ENCODE peak calls at places on chromosome X, in five cellular contexts. M is left ventricle myocardium inferior, D is SK-N-MC, K is colonic mucosa, Y is body of pancreas. W is an unnamed sample. For H3K9me3, the result is how much of the 10 kb centered on the place peaks cover.

GRCh38 chrX:148135738-148136137 is 154.6 kb downstream of the FMR1NB start:
- DNase-seq in K (no peak), D (no peak), M (no peak), Y (no peak), W (no peak)

GRCh38 chrX:130285069-130285620 is 16.4 kb upstream of the ZNF280C start:
- DNase-seq in M (no peak), D (no peak), K (no peak), Y (no peak), W (no peak)

GRCh38 chrX:71941771-71942170 is 31.1 kb downstream of the NHSL2 start:
- DNase-seq in K (no peak), M (peak), Y (peak), D (no peak), W (peak)

GRCh38 chrX:46994096-46994495 is 81.9 kb downstream of the JADE3 start:
- DNase-seq in K (no peak), M (no peak), Y (no peak), D (no peak), W (no peak)

GRCh38 chrX:24110049-24110448 is 39.5 kb upstream of the ZFX start:
- DNase-seq in K (no peak), D (no peak), M (no peak), Y (peak), W (peak)

GRCh38 chrX:19791562-19791961 is 95.8 kb downstream of the SH3KBP1 start:
- DNase-seq in Y (no peak), D (no peak), M (no peak), K (no peak), W (no peak)

GRCh38 chrX:15128838-15129237 is 141.0 kb downstream of the ASB9 start:
- DNase-seq in M (no peak), K (no peak), Y (no peak), D (no peak), W (no peak)

GRCh38 chrX:52923781-52924241 is 26.7 kb downstream of the FAM156B start:
- DNase-seq in Y (peak), K (peak), M (peak), D (no peak), W (peak)

GRCh38 chrX:11867610-11868345 is 109.7 kb downstream of the MSL3 start:
- DNase-seq in Y (no peak), D (no peak), K (no peak), M (no peak), W (no peak)

GRCh38 chrX:129641941-129642340 is 12.8 kb downstream of the APLN start:
- DNase-seq in K (no peak), Y (no peak), D (no peak), M (no peak), W (no peak)

GRCh38 chrX:71400710-71401109 is 34.6 kb downstream of the TAF1 start:
- DNase-seq in M (no peak), D (no peak), K (no peak), Y (no peak), W (no peak)

GRCh38 chrX:29941292-29941691 is 274.1 kb upstream of the MAGEB2 start:
- DNase-seq in M (no peak), Y (no peak), K (no peak), D (no peak), W (no peak)

GRCh38 chrX:136318895-136319597 is 18.3 kb downstream of the ADGRG4 start:
- DNase-seq in M (no peak), Y (no peak), D (no peak), K (no peak), W (no peak)

GRCh38 chrX:37921758-37922157 is 74.4 kb upstream of the DYNLT3 start:
- DNase-seq in M (no peak), K (no peak), Y (no peak), D (no peak), W (no peak)

GRCh38 chrX:100649550-100650356 is 5.8 kb downstream of the SRPX2 start:
- DNase-seq in Y (peak), D (peak), K (peak), M (peak), W (peak)

GRCh38 chrX:96861228-96861627 is 22.5 kb upstream of the RPA4 start:
- DNase-seq in D (no peak), M (no peak), K (no peak), Y (no peak), W (no peak)

GRCh38 chrX:102154218-102154860 is 1.4 kb downstream of the BEX5 start:
- DNase-seq in D (no peak), M (no peak), K (peak), Y (no peak), W (no peak)

GRCh38 chrX:115929480-115929879 is 241.1 kb upstream of the AGTR2 start:
- DNase-seq in Y (no peak), D (no peak), M (no peak), K (no peak), W (no peak)
- H3K9me3 ChIP-seq in Y (under half), D (under half), M (half or more), K (under half), W (under half)

GRCh38 chrX:83022020-83022419 is 486.1 kb upstream of the POU3F4 start:
- DNase-seq in K (no peak), M (no peak), D (no peak), Y (no peak), W (no peak)
- H3K9me3 ChIP-seq in K (under half), M (under half), D (under half), Y (under half), W (under half)

DNA sequence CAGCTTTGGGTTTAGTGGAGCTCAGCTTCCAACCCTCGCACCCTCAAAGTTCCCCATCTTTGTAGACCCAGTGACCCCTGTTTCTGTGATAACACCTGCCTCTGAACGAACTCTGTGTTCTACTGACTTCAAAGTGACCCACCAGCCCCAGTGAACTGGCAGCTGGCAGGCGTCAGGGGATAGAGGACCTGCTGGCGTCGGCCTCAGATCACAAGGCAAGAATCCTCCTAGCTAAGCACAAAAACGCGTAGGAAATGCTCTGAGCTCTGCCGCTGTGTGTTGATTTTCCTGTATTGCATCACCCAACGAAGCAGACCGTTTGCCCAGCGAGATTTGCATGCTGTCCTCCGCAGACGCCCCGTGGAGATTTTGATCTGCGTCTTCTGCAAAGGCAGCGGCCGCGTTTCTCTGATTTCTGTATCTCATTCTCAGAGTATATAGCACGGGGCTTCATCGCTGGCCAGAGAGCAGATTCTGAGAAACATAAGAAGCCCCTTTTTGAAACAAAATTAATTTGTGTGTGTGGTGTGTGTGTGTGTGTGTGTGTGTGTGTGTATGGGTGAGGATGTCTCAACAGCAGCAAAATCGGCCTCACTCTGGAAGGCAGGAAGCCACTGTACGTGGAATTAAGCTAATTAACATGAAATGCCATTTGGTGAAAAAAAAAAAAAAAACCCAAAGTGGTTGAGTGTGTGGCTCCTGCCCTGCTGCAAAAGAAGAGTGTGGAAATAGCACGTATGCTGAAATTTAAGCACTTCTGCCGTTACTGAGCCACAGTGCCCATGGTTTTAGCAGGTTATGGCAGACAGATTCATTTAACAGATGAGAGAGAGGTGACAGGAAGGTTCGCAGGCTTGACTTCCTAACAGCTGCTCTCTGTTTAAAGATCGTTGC is 29.2 kb upstream of the ASMTL start:
- DNase-seq in Y (peak), K (peak), D (peak), M (peak), W (peak)
- H3K9me3 ChIP-seq in Y (under half), K (under half), D (under half), M (under half), W (under half)

DNA sequence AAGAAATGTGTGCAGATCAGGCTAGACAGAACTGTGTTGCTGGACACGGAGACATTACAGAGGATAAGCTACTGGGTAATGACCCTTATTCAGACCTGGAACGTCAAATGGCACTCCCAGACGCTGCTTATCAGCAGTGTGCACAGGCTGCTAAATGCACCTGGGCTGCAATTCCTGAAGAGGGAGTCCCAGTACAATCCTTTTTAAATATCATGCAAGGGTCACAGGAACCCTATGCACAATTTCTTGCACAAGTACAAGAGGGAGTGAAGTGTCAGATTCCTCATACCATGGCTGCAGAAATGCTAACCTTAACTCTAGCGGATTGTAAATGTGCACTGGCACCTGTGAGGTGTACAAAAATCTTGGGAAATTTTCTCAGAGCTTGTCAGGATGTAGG is 16.9 kb downstream of the SPIN2B start:
- DNase-seq in K (no peak), M (no peak), Y (no peak), D (no peak), W (no peak)
- H3K9me3 ChIP-seq in K (under half), M (under half), Y (under half), D (under half), W (under half)

GRCh38 chrX:153728095-153728494 is 3.4 kb downstream of the ABCD1 start:
- DNase-seq in K (no peak), D (no peak), M (no peak), Y (no peak), W (no peak)
- H3K9me3 ChIP-seq in K (under half), D (under half), M (under half), Y (under half), W (under half)

DNA sequence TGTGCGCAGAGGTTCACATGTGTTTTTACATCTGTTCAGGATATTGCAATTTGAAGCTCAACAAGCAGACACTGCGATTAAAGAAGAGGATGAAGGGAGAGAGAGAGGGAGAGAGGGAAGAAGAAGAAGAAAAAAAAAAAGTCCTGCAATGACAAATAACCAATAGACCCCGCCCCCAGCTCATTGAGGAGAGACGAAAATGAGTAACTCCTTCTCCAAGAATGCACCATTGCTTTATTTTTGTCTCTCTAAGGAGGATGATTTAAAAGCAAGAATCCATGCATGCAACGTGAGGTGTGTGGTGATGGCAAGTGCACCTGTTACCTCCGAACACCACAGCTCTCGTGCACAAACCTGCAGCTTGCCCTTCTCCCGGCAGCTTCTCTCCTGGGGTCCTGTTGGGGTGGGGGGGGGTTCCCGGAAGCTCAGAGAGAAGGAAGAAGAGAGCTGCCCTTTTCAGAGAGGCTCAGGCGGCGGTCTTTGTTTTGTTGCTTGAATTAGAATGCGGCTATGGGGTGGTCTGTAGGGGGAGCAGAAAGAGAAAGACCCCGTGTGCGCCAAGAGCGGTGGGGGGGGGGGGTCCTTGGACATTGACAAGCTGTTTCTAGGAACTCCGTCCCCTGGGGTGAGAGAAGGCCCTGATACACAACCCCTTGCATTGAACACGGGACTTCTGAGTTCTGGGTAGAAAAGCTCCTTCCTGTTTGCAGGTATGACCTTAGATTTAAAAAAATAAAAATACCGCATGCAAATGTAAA is 100.7 kb downstream of the CRLF2 start:
- DNase-seq in D (no peak), Y (no peak), M (no peak), K (no peak), W (no peak)
- H3K9me3 ChIP-seq in D (under half), Y (under half), M (under half), K (under half), W (under half)